ENCODE peak calls at places on chromosomes 5 and 9, in nine cellular contexts. T, Q, K, E, P, S, B, N and A are unnamed samples.

GRCh38 chr9:98009926-98010325 is 26.8 kb downstream of the ANP32B start:
- DNase-seq in P (no peak), B (peak; percentile 22), N (peak; percentile 28), S (no peak), T (no peak), E (no peak), Q (no peak), K (no peak), A (no peak)

GRCh38 chr9:129783516-129784361 is 19.2 kb upstream of the TOR1B start:
- DNase-seq in E (peak; percentile 62), K (peak; percentile 87), N (peak; percentile 84), T (no peak), Q (peak; percentile 67), P (peak; percentile 43), B (peak; percentile 85), S (peak; percentile 57), A (peak; percentile 91)

GRCh38 chr5:59607126-59607807 is 286.3 kb downstream of the PDE4D start:
- DNase-seq in E (no peak), S (no peak), Q (no peak), P (no peak), N (peak; percentile 42), T (no peak), K (no peak), B (no peak), A (no peak)

GRCh38 chr5:115847290-115847689 is 5.6 kb downstream of the AP3S1 start:
- DNase-seq in E (no peak), P (no peak), T (no peak), B (no peak), S (no peak), N (no peak), K (no peak), Q (no peak), A (no peak)

GRCh38 chr9:32264171-32264862 is 120.1 kb upstream of the ACO1 start:
- DNase-seq in T (no peak), S (no peak), N (no peak), K (no peak), P (no peak), E (no peak), Q (no peak), B (peak; percentile 1), A (peak; percentile 43)

GRCh38 chr9:76651114-76651697 is 113.0 kb upstream of the PCA3 start:
- DNase-seq in K (no peak), E (no peak), T (no peak), P (no peak), N (no peak), S (no peak), B (peak; percentile 38), Q (no peak), A (no peak)

GRCh38 chr9:133950206-133950915 is 41.8 kb downstream of the VAV2 start:
- DNase-seq in Q (peak; percentile 51), S (no peak), T (no peak), B (peak; percentile 70), N (peak; percentile 69), K (no peak), P (no peak), E (no peak), A (no peak)

GRCh38 chr5:92952243-92952642 is 628.8 kb downstream of the NR2F1-AS1 start:
- DNase-seq in S (no peak), N (no peak), B (no peak), K (no peak), E (no peak), T (no peak), P (no peak), Q (no peak), A (no peak)

GRCh38 chr9:8660383-8660782 is 860.8 kb upstream of the DMAC1 start:
- DNase-seq in E (no peak), N (peak; percentile 63), B (peak; percentile 76), P (no peak), T (no peak), S (peak; percentile 59), K (no peak), Q (no peak), A (no peak)

GRCh38 chr5:79931409-79931808 is 59.7 kb downstream of the MTX3 start:
- DNase-seq in P (no peak), T (no peak), E (no peak), Q (no peak), N (no peak), K (no peak), S (no peak), B (no peak), A (no peak)

GRCh38 chr9:72872718-72873117 is 80.1 kb downstream of the ALDH1A1 start:
- DNase-seq in N (no peak), E (no peak), B (no peak), T (no peak), K (no peak), P (no peak), S (no peak), Q (no peak), A (no peak)

GRCh38 chr9:107147134-107147533 is 135.9 kb upstream of the RAD23B start:
- DNase-seq in P (no peak), Q (no peak), S (no peak), K (no peak), N (no peak), B (no peak), E (no peak), T (no peak), A (no peak)

GRCh38 chr5:156670615-156671014 is 179.5 kb upstream of the PPP1R2B start:
- DNase-seq in T (no peak), B (no peak), P (no peak), N (no peak), K (no peak), E (no peak), Q (no peak), S (no peak), A (no peak)

GRCh38 chr5:73322453-73323076 is 126.0 kb downstream of the FOXD1 start:
- DNase-seq in T (no peak), B (no peak), K (no peak), S (no peak), Q (no peak), E (no peak), N (no peak), P (no peak), A (no peak)

GRCh38 chr5:32388429-32389111 is 56.0 kb downstream of the ZFR start:
- DNase-seq in T (no peak), S (no peak), N (peak; percentile 70), K (no peak), B (peak; percentile 74), E (no peak), P (peak; percentile 14), Q (no peak), A (no peak)

GRCh38 chr9:7791364-7791763 is 8.2 kb downstream of the DMAC1 start:
- DNase-seq in T (no peak), E (no peak), K (no peak), Q (no peak), N (no peak), S (no peak), P (no peak), B (no peak), A (no peak)

GRCh38 chr5:142053434-142054253 is 40.8 kb upstream of the GNPDA1 start:
- DNase-seq in T (no peak), E (no peak), S (no peak), K (no peak), P (peak; percentile 33), Q (no peak), B (peak; percentile 42), N (peak; percentile 77), A (no peak)

GRCh38 chr5:172175263-172175719 is 12.7 kb downstream of the STK10 start:
- DNase-seq in B (no peak), N (no peak), Q (peak; percentile 86), K (no peak), E (peak; percentile 79), P (no peak), T (no peak), S (no peak), A (no peak)

GRCh38 chr5:171688696-171689495 is 96.7 kb upstream of the SMIM23 start:
- DNase-seq in T (no peak), N (no peak), S (no peak), K (no peak), Q (no peak), B (no peak), P (no peak), E (no peak), A (no peak)

GRCh38 chr5:17042041-17042440 is 106.0 kb upstream of the MYO10 start:
- DNase-seq in T (no peak), N (peak; percentile 90), B (no peak), P (no peak), S (no peak), K (no peak), Q (no peak), E (no peak), A (no peak)

GRCh38 chr5:81856948-81857928 is 106.3 kb upstream of the SSBP2 start:
- DNase-seq in B (peak; percentile 20), E (no peak), Q (peak; percentile 70), P (no peak), N (no peak), K (peak; percentile 36), S (peak; percentile 52), T (no peak), A (peak; percentile 46)

GRCh38 chr9:21964925-21965385 is 29.2 kb downstream of the CDKN2A start:
- DNase-seq in E (peak; percentile 73), K (no peak), S (no peak), P (no peak), Q (no peak), T (no peak), N (peak; percentile 65), B (peak; percentile 55), A (peak; percentile 54)

GRCh38 chr9:16705121-16705604 is 165.3 kb downstream of the BNC2 start:
- DNase-seq in T (peak; percentile 93), N (peak; percentile 99), K (peak; percentile 50), Q (peak; percentile 57), S (peak; percentile 72), P (peak; percentile 96), E (no peak), B (peak; percentile 97), A (peak; percentile 78)

GRCh38 chr9:23820731-23821399 is 5.2 kb downstream of the ELAVL2 start:
- DNase-seq in K (peak; percentile 20), T (no peak), B (no peak), Q (no peak), P (no peak), N (peak; percentile 1), E (no peak), S (no peak), A (no peak)

GRCh38 chr9:134265078-134265477 is 61.2 kb upstream of the RXRA start:
- DNase-seq in N (no peak), T (no peak), K (no peak), B (no peak), E (no peak), P (no peak), S (no peak), Q (no peak), A (no peak)

GRCh38 chr5:160477266-160477970 is 55.8 kb downstream of the PTTG1 start:
- DNase-seq in Q (no peak), S (no peak), T (no peak), N (peak; percentile 38), P (no peak), E (no peak), K (no peak), B (no peak), A (peak; percentile 25)

GRCh38 chr5:132211787-132212186 is 15.9 kb downstream of the P4HA2 start:
- DNase-seq in P (no peak), Q (no peak), N (no peak), E (no peak), T (no peak), B (no peak), K (no peak), S (no peak), A (no peak)

GRCh38 chr5:127351418-127351817 is 60.8 kb downstream of the MEGF10 start:
- DNase-seq in P (no peak), K (no peak), B (no peak), Q (no peak), S (no peak), E (no peak), N (peak; percentile 16), T (no peak), A (no peak)

GRCh38 chr5:152990771-152991170 is 499.7 kb upstream of the GRIA1 start:
- DNase-seq in S (no peak), E (no peak), B (no peak), P (no peak), K (no peak), T (no peak), N (no peak), Q (no peak), A (no peak)

GRCh38 chr5:74040065-74040551 is 414.1 kb downstream of the ARHGEF28 start:
- DNase-seq in P (peak; percentile 73), Q (no peak), E (no peak), B (peak; percentile 73), S (no peak), T (no peak), N (peak; percentile 84), K (no peak), A (no peak)

GRCh38 chr5:78799254-78800017 is 150.9 kb upstream of the LHFPL2 start:
- DNase-seq in K (no peak), S (no peak), B (peak; percentile 62), P (no peak), N (peak; percentile 54), T (no peak), E (no peak), Q (no peak), A (peak; percentile 31)